ENCODE peak calls at places on chromosomes 3 and 15, in six cellular contexts. J, K, E, Z, Y and D are unnamed samples.

GRCh38 chr3:39705351-39705900 is 104.0 kb upstream of the MYRIP start:
- DNase-seq in J (no peak), E (no peak), Z (no peak), K (no peak), Y (no peak), D (no peak)

GRCh38 chr15:56049577-56049976 is 56.2 kb upstream of the NEDD4 start:
- DNase-seq in E (no peak), K (no peak), J (no peak), Y (no peak), Z (no peak), D (no peak)

GRCh38 chr3:16370872-16371740 is 106.1 kb downstream of the OXNAD1 start:
- DNase-seq in J (no peak), Z (no peak), K (no peak), Y (no peak), E (no peak), D (peak)

GRCh38 chr3:18559323-18559972 is 134.3 kb upstream of the SATB1 start:
- DNase-seq in E (peak), K (no peak), Y (peak), Z (peak), J (no peak), D (peak)

GRCh38 chr15:44087578-44088190 is 107.4 kb downstream of the FRMD5 start:
- DNase-seq in Y (peak), Z (no peak), J (no peak), E (no peak), K (no peak), D (peak)

GRCh38 chr15:66775127-66776105 is 73.4 kb downstream of the SMAD6 start:
- DNase-seq in J (no peak), Z (no peak), E (no peak), K (no peak), Y (no peak), D (no peak)

GRCh38 chr3:193895409-193895808 is 240.5 kb upstream of the HES1 start:
- DNase-seq in E (no peak), K (no peak), Y (no peak), Z (no peak), J (no peak), D (no peak)

GRCh38 chr3:109072208-109072607 is 45.7 kb downstream of the MORC1 start:
- DNase-seq in K (no peak), E (peak), Z (no peak), Y (no peak), J (no peak), D (no peak)

GRCh38 chr3:46866032-46866595 is 2.9 kb upstream of the MYL3 start:
- DNase-seq in E (no peak), Z (no peak), Y (no peak), K (no peak), J (no peak), D (no peak)

GRCh38 chr3:123066896-123067688 is at the start of gene PDIA5:
- DNase-seq in Y (peak), E (peak), Z (peak), J (peak), K (peak), D (peak)

GRCh38 chr3:129003578-129004112 is 2.5 kb downstream of the EFCC1 start:
- DNase-seq in E (no peak), K (no peak), Z (peak), Y (peak), J (no peak), D (peak)

GRCh38 chr15:83565553-83566159 is 88.3 kb upstream of the ADAMTSL3 start:
- DNase-seq in K (no peak), J (no peak), Y (peak), E (peak), Z (no peak), D (peak)

GRCh38 chr3:86830566-86830965 is 160.4 kb downstream of the VGLL3 start:
- DNase-seq in Z (no peak), E (no peak), K (no peak), J (no peak), Y (no peak), D (no peak)